ENCODE peak calls at places on chromosomes 6 and 20, in nine cellular contexts. E, D, X, L, Y, K, O, T and R are unnamed samples.

GRCh38 chr6:130720076-130720475 is 107.1 kb upstream of the SMLR1 start:
- DNase-seq in L (no peak), X (no peak), K (no peak), O (no peak), E (no peak), D (no peak), T (no peak), Y (no peak), R (no peak)

GRCh38 chr6:143431226-143431625 is 19.3 kb downstream of the ADAT2 start:
- DNase-seq in Y (no peak), K (no peak), X (no peak), L (no peak), T (no peak), O (no peak), D (no peak), E (no peak), R (no peak)

GRCh38 chr20:63065911-63066310 is 59.1 kb upstream of the BHLHE23 start:
- DNase-seq in Y (peak), K (no peak), T (no peak), L (no peak), O (no peak), D (no peak), X (no peak), E (no peak), R (no peak)

GRCh38 chr6:32814145-32814544 is 2.7 kb downstream of the HLA-DOB start:
- DNase-seq in D (no peak), T (no peak), L (no peak), K (no peak), E (no peak), X (no peak), Y (no peak), O (no peak), R (no peak)

GRCh38 chr6:83310046-83310445 is 116.9 kb downstream of the RWDD2A start:
- DNase-seq in X (peak), K (no peak), E (no peak), D (no peak), T (no peak), L (no peak), O (no peak), Y (no peak), R (no peak)

GRCh38 chr6:71887744-71888115 is 1.4 kb downstream of the RIMS1 start:
- DNase-seq in T (no peak), X (no peak), K (no peak), Y (no peak), E (no peak), O (no peak), D (no peak), L (no peak), R (no peak)

GRCh38 chr6:73290435-73290834 is 27.4 kb upstream of the KHDC1 start:
- DNase-seq in L (no peak), K (no peak), E (no peak), X (peak), T (no peak), O (no peak), Y (no peak), D (no peak), R (no peak)

GRCh38 chr6:19995575-19996257 is 158.5 kb downstream of the ID4 start:
- DNase-seq in K (no peak), O (no peak), D (no peak), X (no peak), T (no peak), Y (no peak), L (no peak), E (no peak), R (no peak)